ENCODE peak calls at places on chromosome 11, in six cellular contexts. C is astrocyte of the spinal cord, Q is HCT116, I is breast epithelium, Y is upper lobe of right lung, H is pancreas. M is an unnamed sample.

GRCh38 chr11:83287631-83288030 is 1.5 kb upstream of the CCDC90B start:
- DNase-seq in I (no peak), Q (no peak), Y (no peak), C (no peak), H (no peak), M (no peak)

GRCh38 chr11:1988667-1989317 is 8.8 kb downstream of the H19 start:
- DNase-seq in I (no peak), C (no peak), Q (no peak), Y (peak), H (no peak), M (no peak)

GRCh38 chr11:100923555-100923954 is 206.1 kb downstream of the PGR start:
- DNase-seq in I (no peak), H (no peak), Y (no peak), C (peak), Q (no peak), M (no peak)

GRCh38 chr11:61834278-61835004 is 6.3 kb downstream of the FADS2 start:
- DNase-seq in Q (no peak), C (peak), I (no peak), Y (no peak), H (no peak), M (no peak)

GRCh38 chr11:377883-378500 is 8.7 kb downstream of the B4GALNT4 start:
- DNase-seq in Q (no peak), C (no peak), I (no peak), H (no peak), Y (no peak), M (no peak)

GRCh38 chr11:69588270-69588669 is 52.7 kb upstream of the CCND1 start:
- DNase-seq in Y (no peak), I (no peak), H (no peak), C (peak), Q (peak), M (no peak)

GRCh38 chr11:35346472-35347136 is 72.8 kb downstream of the SLC1A2 start:
- DNase-seq in Y (no peak), C (no peak), I (no peak), Q (no peak), H (no peak), M (no peak)

GRCh38 chr11:43735931-43736330 is 55.4 kb downstream of the HSD17B12 start:
- DNase-seq in C (peak), H (no peak), Q (no peak), I (no peak), Y (no peak), M (no peak)

GRCh38 chr11:36748856-36749255 is 150.8 kb upstream of the RAG2 start:
- DNase-seq in Y (no peak), C (no peak), I (no peak), Q (no peak), H (no peak), M (no peak)

GRCh38 chr11:126546191-126546590 is 190.7 kb downstream of the ST3GAL4 start:
- DNase-seq in C (peak), Y (no peak), H (no peak), Q (no peak), I (no peak), M (no peak)

GRCh38 chr11:82714346-82715174 is 19.1 kb downstream of the FAM181B start:
- DNase-seq in I (no peak), H (no peak), Y (no peak), Q (no peak), C (no peak), M (no peak)

GRCh38 chr11:128901655-128902514 is 10.7 kb downstream of the KCNJ5 start:
- DNase-seq in H (no peak), I (no peak), Y (no peak), Q (no peak), C (no peak), M (no peak)

GRCh38 chr11:102287963-102288744 is 29.1 kb upstream of the BIRC3 start:
- DNase-seq in H (peak), I (no peak), C (peak), Q (peak), Y (no peak), M (no peak)

GRCh38 chr11:120134931-120135228 is 3.0 kb downstream of the TRIM29 start:
- DNase-seq in Q (no peak), C (no peak), I (no peak), H (no peak), Y (peak), M (no peak)

GRCh38 chr11:10975287-10975721 is 117.5 kb upstream of the ZBED5 start:
- DNase-seq in C (no peak), Q (no peak), I (no peak), H (no peak), Y (no peak), M (no peak)
- H3K4me3 ChIP-seq in C (no peak), Q (no peak), I (no peak), H (no peak), Y (no peak), M (no peak)

GRCh38 chr11:40130427-40130826 is 1329.0 kb downstream of the LRRC4C start:
- DNase-seq in I (no peak), Q (no peak), Y (no peak), H (no peak), C (no peak), M (no peak)
- TF ChIP-seq CTCF in I (no peak), Q (no peak), Y (no peak), H (no peak), C (peak), M (no peak)

GRCh38 chr11:62926669-62927455 is 5.7 kb upstream of the CHRM1 start:
- DNase-seq in H (no peak), C (no peak), I (peak), Y (no peak), Q (no peak), M (no peak)
- H3K4me3 ChIP-seq in H (no peak), C (no peak), I (peak), Y (no peak), Q (no peak), M (peak)

GRCh38 chr11:118059231-118059940 is 17.5 kb upstream of the TMPRSS4 start:
- DNase-seq in I (peak), Q (no peak), C (no peak), H (no peak), Y (no peak), M (no peak)

GRCh38 chr11:118058311-118059230 is 18.3 kb upstream of the TMPRSS4 start:
- DNase-seq in Y (peak), C (no peak), H (no peak), I (peak), Q (no peak), M (no peak)

GRCh38 chr11:118060879-118061278 is 16.0 kb upstream of the TMPRSS4 start:
- DNase-seq in C (no peak), Y (peak), Q (no peak), I (no peak), H (no peak), M (no peak)

GRCh38 chr11:118060081-118060661 is 16.7 kb upstream of the TMPRSS4 start:
- DNase-seq in I (peak), Y (peak), Q (no peak), C (no peak), H (no peak), M (no peak)

GRCh38 chr11:118061401-118062125 is 15.3 kb upstream of the TMPRSS4 start:
- DNase-seq in Q (no peak), Y (no peak), H (no peak), C (no peak), I (peak), M (no peak)
- TF ChIP-seq CTCF in Q (no peak), Y (no peak), H (no peak), C (no peak), I (no peak), M (no peak)

DNA sequence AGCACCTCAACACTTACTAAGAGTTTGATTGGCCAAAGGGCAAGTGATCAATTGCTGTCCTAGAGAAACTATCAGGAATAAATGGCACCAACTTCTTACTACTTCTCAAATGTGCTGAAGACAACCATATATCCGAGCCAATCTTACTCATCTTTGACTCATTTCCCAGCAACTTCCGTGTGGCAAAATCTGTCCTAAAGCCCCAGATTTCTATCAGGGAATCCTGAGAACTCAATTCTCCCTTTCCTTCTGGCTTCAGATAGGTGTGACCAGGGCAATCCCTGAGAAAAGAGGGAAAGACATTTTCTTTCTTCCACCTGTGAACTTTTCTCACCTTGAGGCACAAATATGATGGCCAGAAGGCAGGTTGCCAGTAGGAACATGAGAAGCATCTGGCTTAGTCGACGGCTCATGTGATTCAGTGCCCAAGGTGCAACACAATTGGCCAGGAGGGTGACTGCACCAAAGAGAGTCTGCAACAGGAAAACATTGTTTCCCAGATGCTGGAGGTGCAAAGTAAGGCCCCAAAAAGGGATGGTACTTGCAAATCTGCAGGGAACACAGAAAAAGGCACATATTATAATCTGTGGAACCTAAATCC is 21.8 kb upstream of the SLC22A24 start:
- DNase-seq in Y (no peak), C (no peak), Q (no peak), I (no peak), H (peak), M (no peak)
- H3K4me3 ChIP-seq in Y (no peak), C (no peak), Q (no peak), I (no peak), H (no peak), M (no peak)

GRCh38 chr11:17352925-17353227 is 1.3 kb downstream of the NCR3LG1 start:
- DNase-seq in C (no peak), Y (peak), I (peak), H (peak), Q (no peak), M (no peak)

GRCh38 chr11:17351510-17352176 is at the start of gene NCR3LG1:
- DNase-seq in I (no peak), Q (no peak), H (peak), Y (peak), C (peak), M (peak)

GRCh38 chr11:17353228-17354021 is 1.8 kb downstream of the NCR3LG1 start:
- DNase-seq in I (peak), C (peak), H (peak), Q (peak), Y (peak), M (peak)

GRCh38 chr11:17350455-17351170 is 987 bp upstream of the NCR3LG1 start:
- DNase-seq in I (no peak), C (no peak), Y (no peak), H (no peak), Q (no peak), M (no peak)

GRCh38 chr11:17351171-17351509 is 460 bp upstream of the NCR3LG1 start:
- DNase-seq in Q (no peak), C (no peak), H (no peak), Y (no peak), I (no peak), M (no peak)
- TF ChIP-seq CTCF in Q (no peak), C (no peak), H (no peak), Y (no peak), I (peak), M (no peak)

GRCh38 chr11:67354314-67355022 is 1.1 kb upstream of the POLD4 start:
- DNase-seq in Y (no peak), I (no peak), Q (peak), C (peak), H (peak), M (peak)
- H3K4me3 ChIP-seq in Y (peak), I (no peak), Q (peak), C (peak), H (no peak), M (peak)

GRCh38 chr11:76845069-76845468 is 15.6 kb upstream of the ACER3 start:
- DNase-seq in Q (no peak), Y (no peak), H (no peak), I (no peak), C (no peak), M (no peak)

GRCh38 chr11:76841923-76842452 is 18.7 kb upstream of the ACER3 start:
- DNase-seq in Q (no peak), H (no peak), C (no peak), Y (no peak), I (no peak), M (no peak)

GRCh38 chr11:76846441-76846840 is 14.3 kb upstream of the ACER3 start:
- DNase-seq in Y (no peak), I (no peak), C (no peak), Q (no peak), H (no peak), M (no peak)

GRCh38 chr11:76843916-76844315 is 16.8 kb upstream of the ACER3 start:
- DNase-seq in Y (no peak), Q (no peak), C (no peak), I (no peak), H (no peak), M (no peak)

GRCh38 chr11:76844511-76844910 is 16.2 kb upstream of the ACER3 start:
- DNase-seq in I (no peak), Y (no peak), C (no peak), H (no peak), Q (no peak), M (no peak)
- TF ChIP-seq CTCF in I (no peak), Y (no peak), C (no peak), H (no peak), Q (no peak), M (no peak)

GRCh38 chr11:10351768-10352641 is 47.1 kb downstream of the ADM start:
- DNase-seq in H (peak), Y (no peak), C (peak), I (no peak), Q (no peak), M (peak)
- H3K4me3 ChIP-seq in H (no peak), Y (no peak), C (no peak), I (no peak), Q (no peak), M (no peak)

M was measured in thoracic aorta.